ENCODE peak calls at places on chromosomes 12 and 14, in four cellular contexts. A is AG04450, B is HuH-7.5, X is nephron progenitor cell. Q is an unnamed sample.
A peak's percentile ranks its signal among the peaks of the same experiment; 100 is the strongest.

GRCh38 chr12:52235822-52236291 is 2.8 kb downstream of the KRT7 start:
- DNase-seq in A (no peak), B (no peak), X (no peak), Q (no peak)

GRCh38 chr12:57111046-57111698 is at the start of gene STAT6:
- DNase-seq in A (no peak), B (no peak), X (peak; percentile 49), Q (no peak)

GRCh38 chr12:73950506-73950905 is 587.1 kb upstream of the ATXN7L3B start:
- DNase-seq in A (no peak), B (no peak), X (no peak), Q (no peak)

GRCh38 chr14:95257521-95257920 is 62.2 kb downstream of the CLMN start:
- DNase-seq in A (no peak), B (no peak), X (no peak), Q (no peak)

GRCh38 chr12:15244341-15244740 is 23.1 kb upstream of the RERG start:
- DNase-seq in A (no peak), B (no peak), X (no peak), Q (no peak)

GRCh38 chr12:104701756-104702155 is 245.0 kb downstream of the CHST11 start:
- DNase-seq in A (no peak), B (no peak), X (no peak), Q (no peak)

GRCh38 chr12:122871851-122872785 is 23.8 kb downstream of the VPS37B start:
- DNase-seq in A (no peak), B (no peak), X (no peak), Q (no peak)

GRCh38 chr12:88805692-88806091 is 225.4 kb upstream of the KITLG start:
- DNase-seq in A (no peak), B (no peak), X (no peak), Q (no peak)

GRCh38 chr14:75295491-75296338 is 17.1 kb downstream of the FOS start:
- DNase-seq in A (no peak), B (peak; percentile 54), X (peak; percentile 88), Q (no peak)

GRCh38 chr12:57796996-57797395 is 14.4 kb downstream of the TSFM start:
- DNase-seq in A (no peak), B (no peak), X (no peak), Q (no peak)

GRCh38 chr14:57136669-57137068 is 132.0 kb downstream of the EXOC5 start:
- DNase-seq in A (no peak), B (no peak), X (no peak), Q (no peak)

GRCh38 chr12:105567061-105567460 is 236.6 kb downstream of the C12orf75 start:
- DNase-seq in A (no peak), B (no peak), X (no peak), Q (no peak)

GRCh38 chr14:52951730-52952481 is 1.1 kb upstream of the FERMT2 start:
- DNase-seq in A (peak; percentile 66), B (peak; percentile 63), X (peak; percentile 53), Q (no peak)

GRCh38 chr14:59576332-59577294 is at the start of gene CCDC175:
- DNase-seq in A (peak; percentile 41), B (peak; percentile 66), X (peak; percentile 97), Q (peak; percentile 72)

GRCh38 chr12:14619731-14620501 is 52.2 kb upstream of the PLBD1 start:
- DNase-seq in A (no peak), B (no peak), X (no peak), Q (no peak)

GRCh38 chr12:7354521-7354920 is 50.6 kb downstream of the ACSM4 start:
- DNase-seq in A (no peak), B (no peak), X (no peak), Q (no peak)

Q was measured in retinal pigment epithelial cell.